ENCODE peak calls at places on chromosomes 6 and 20, in ten cellular contexts. I is CD8-positive, alpha-beta memory T cell; U is Right ventricle myocardium inferior; W is ovary; P is NCI-H748 treated with DMSO at 0.1 percent for 48 hours; R is fibroblast of lung; E is neural crest cell; K is M059J; D is NCI-H82; Z is NCI-H2107. G is an unnamed sample.
A peak's percentile ranks its signal among the peaks of the same experiment; 100 is the strongest.

GRCh38 chr6:100392423-100392822 is 72.3 kb downstream of the SIM1 start:
- DNase-seq in I (no peak), U (no peak), W (no peak), P (no peak), R (no peak), E (no peak), K (no peak), D (no peak), Z (no peak), G (no peak)

GRCh38 chr6:33634203-33634727 is 13.1 kb downstream of the ITPR3 start:
- DNase-seq in I (no peak), U (no peak), W (peak; percentile 45), P (peak; percentile 69), R (no peak), E (no peak), K (no peak), D (no peak), Z (no peak), G (no peak)

GRCh38 chr6:122049341-122049740 is 350.1 kb upstream of the HSF2 start:
- DNase-seq in I (no peak), U (peak; percentile 70), W (peak; percentile 34), P (no peak), R (peak; percentile 46), E (no peak), K (no peak), D (no peak), Z (no peak), G (no peak)

GRCh38 chr20:8399963-8400362 is 267.9 kb downstream of the PLCB1 start:
- DNase-seq in I (no peak), U (no peak), W (no peak), P (no peak), R (no peak), E (no peak), K (no peak), D (no peak), Z (no peak), G (no peak)

GRCh38 chr6:26180346-26180745 is 93.1 kb downstream of the HFE start:
- DNase-seq in I (no peak), U (no peak), W (no peak), P (no peak), R (no peak), E (no peak), K (no peak), D (no peak), Z (no peak), G (no peak)

GRCh38 chr20:36147707-36148106 is 6.8 kb upstream of the EPB41L1 start:
- DNase-seq in I (no peak), U (no peak), W (no peak), P (no peak), R (peak; percentile 47), E (no peak), K (no peak), D (no peak), Z (no peak), G (no peak)

GRCh38 chr6:24673625-24674024 is 6.7 kb downstream of the ACOT13 start:
- DNase-seq in I (no peak), U (no peak), W (no peak), P (no peak), R (no peak), E (no peak), K (peak; percentile 19), D (peak; percentile 22), Z (no peak), G (no peak)

GRCh38 chr20:60477958-60478357 is 519.7 kb downstream of the CDH26 start:
- DNase-seq in I (no peak), U (peak; percentile 69), W (no peak), P (no peak), R (no peak), E (no peak), K (peak; percentile 6), D (no peak), Z (no peak), G (no peak)

GRCh38 chr20:24755411-24755922 is 193.6 kb upstream of the CST7 start:
- DNase-seq in I (no peak), U (no peak), W (no peak), P (no peak), R (no peak), E (no peak), K (peak; percentile 74), D (no peak), Z (no peak), G (no peak)

GRCh38 chr6:46789434-46790358 is 3.5 kb upstream of the MEP1A start:
- DNase-seq in I (no peak), U (no peak), W (no peak), P (no peak), R (no peak), E (no peak), K (no peak), D (no peak), Z (no peak), G (no peak)

GRCh38 chr6:135540207-135540877 is 42.8 kb upstream of the AHI1 start:
- DNase-seq in I (no peak), U (no peak), W (no peak), P (no peak), R (peak; percentile 49), E (no peak), K (peak; percentile 41), D (no peak), Z (no peak), G (no peak)

GRCh38 chr6:163659807-163660206 is 245.3 kb downstream of the QKI start:
- DNase-seq in I (no peak), U (no peak), W (no peak), P (no peak), R (no peak), E (no peak), K (no peak), D (no peak), Z (no peak), G (no peak)

GRCh38 chr6:2204272-2204671 is 41.1 kb downstream of the GMDS start:
- DNase-seq in I (no peak), U (no peak), W (no peak), P (no peak), R (no peak), E (no peak), K (no peak), D (no peak), Z (no peak), G (no peak)

GRCh38 chr20:3800256-3800877 is 4.3 kb downstream of the CDC25B start:
- DNase-seq in I (no peak), U (peak; percentile 40), W (no peak), P (no peak), R (no peak), E (no peak), K (no peak), D (no peak), Z (no peak), G (no peak)